ENCODE peak calls at places on chromosomes 2 and 18, in six cellular contexts. One of them, this sample, is unnamed.

GRCh38 chr18:50372743-50373142 is 2.1 kb upstream of the SKA1 start:
- DNase-seq in GM06990: no peak
- DNase-seq in adipocyte: no peak
- DNase-seq in ovary: no peak
- DNase-seq in fibroblast of lung: no peak
- DNase-seq in CD8-positive, alpha-beta T cell: no peak
- DNase-seq in this sample: no peak

GRCh38 chr18:45731706-45732105 is 7.7 kb downstream of the SLC14A1 start:
- DNase-seq in GM06990: no peak
- DNase-seq in adipocyte: no peak
- DNase-seq in ovary: no peak
- DNase-seq in fibroblast of lung: no peak
- DNase-seq in CD8-positive, alpha-beta T cell: no peak
- DNase-seq in this sample: no peak

GRCh38 chr2:168136392-168136977 is 110.9 kb downstream of the STK39 start:
- DNase-seq in GM06990: peak
- DNase-seq in adipocyte: peak
- DNase-seq in ovary: no peak
- DNase-seq in fibroblast of lung: peak
- DNase-seq in CD8-positive, alpha-beta T cell: no peak
- DNase-seq in this sample: no peak

GRCh38 chr2:222688912-222689311 is 17.5 kb downstream of the MOGAT1 start:
- DNase-seq in GM06990: no peak
- DNase-seq in adipocyte: peak
- DNase-seq in ovary: no peak
- DNase-seq in fibroblast of lung: peak
- DNase-seq in CD8-positive, alpha-beta T cell: no peak
- DNase-seq in this sample: no peak

GRCh38 chr2:53202063-53202462 is 565.5 kb upstream of the CHAC2 start:
- DNase-seq in GM06990: no peak
- DNase-seq in adipocyte: peak
- DNase-seq in ovary: no peak
- DNase-seq in fibroblast of lung: peak
- DNase-seq in CD8-positive, alpha-beta T cell: no peak
- DNase-seq in this sample: no peak

GRCh38 chr2:164495491-164496223 is 125.6 kb downstream of the GRB14 start:
- DNase-seq in GM06990: no peak
- DNase-seq in adipocyte: peak
- DNase-seq in ovary: no peak
- DNase-seq in fibroblast of lung: peak
- DNase-seq in CD8-positive, alpha-beta T cell: no peak
- DNase-seq in this sample: no peak

GRCh38 chr2:133148187-133148586 is 420.1 kb downstream of the NCKAP5 start:
- DNase-seq in GM06990: no peak
- DNase-seq in adipocyte: no peak
- DNase-seq in ovary: no peak
- DNase-seq in fibroblast of lung: no peak
- DNase-seq in CD8-positive, alpha-beta T cell: no peak
- DNase-seq in this sample: no peak

GRCh38 chr2:238263204-238264071 is 23.6 kb upstream of the HES6 start:
- DNase-seq in GM06990: no peak
- DNase-seq in adipocyte: peak
- DNase-seq in ovary: peak
- DNase-seq in fibroblast of lung: peak
- DNase-seq in CD8-positive, alpha-beta T cell: peak
- DNase-seq in this sample: peak

GRCh38 chr2:205776139-205776538 is 93.8 kb downstream of the NRP2 start:
- DNase-seq in GM06990: peak
- DNase-seq in adipocyte: peak
- DNase-seq in ovary: no peak
- DNase-seq in fibroblast of lung: no peak
- DNase-seq in CD8-positive, alpha-beta T cell: no peak
- DNase-seq in this sample: no peak

GRCh38 chr2:239348563-239349447 is 52.0 kb downstream of the HDAC4 start:
- DNase-seq in GM06990: no peak
- DNase-seq in adipocyte: no peak
- DNase-seq in ovary: no peak
- DNase-seq in fibroblast of lung: no peak
- DNase-seq in CD8-positive, alpha-beta T cell: no peak
- DNase-seq in this sample: no peak

GRCh38 chr2:27378096-27378808 is 2.3 kb downstream of the ZNF513 start:
- DNase-seq in GM06990: peak
- DNase-seq in adipocyte: no peak
- DNase-seq in ovary: peak
- DNase-seq in fibroblast of lung: no peak
- DNase-seq in CD8-positive, alpha-beta T cell: peak
- DNase-seq in this sample: no peak

GRCh38 chr2:17441055-17441771 is 77.0 kb downstream of the RAD51AP2 start:
- DNase-seq in GM06990: no peak
- DNase-seq in adipocyte: no peak
- DNase-seq in ovary: no peak
- DNase-seq in fibroblast of lung: peak
- DNase-seq in CD8-positive, alpha-beta T cell: no peak
- DNase-seq in this sample: no peak

GRCh38 chr2:234495801-234496441 is 960 bp downstream of the ARL4C start:
- DNase-seq in GM06990: no peak
- DNase-seq in adipocyte: peak
- DNase-seq in ovary: no peak
- DNase-seq in fibroblast of lung: no peak
- DNase-seq in CD8-positive, alpha-beta T cell: peak
- DNase-seq in this sample: no peak

GRCh38 chr2:128281852-128282245 is 36.8 kb downstream of the HS6ST1 start:
- DNase-seq in GM06990: no peak
- DNase-seq in adipocyte: no peak
- DNase-seq in ovary: no peak
- DNase-seq in fibroblast of lung: no peak
- DNase-seq in CD8-positive, alpha-beta T cell: no peak
- DNase-seq in this sample: no peak

GRCh38 chr2:50476174-50476573 is 555.8 kb downstream of the NRXN1 start:
- DNase-seq in GM06990: no peak
- DNase-seq in adipocyte: no peak
- DNase-seq in ovary: no peak
- DNase-seq in fibroblast of lung: no peak
- DNase-seq in CD8-positive, alpha-beta T cell: no peak
- DNase-seq in this sample: no peak

GRCh38 chr2:12824771-12825363 is 108.1 kb downstream of the TRIB2 start:
- DNase-seq in GM06990: no peak
- DNase-seq in adipocyte: no peak
- DNase-seq in ovary: no peak
- DNase-seq in fibroblast of lung: peak
- DNase-seq in CD8-positive, alpha-beta T cell: no peak
- DNase-seq in this sample: no peak

GRCh38 chr18:59547691-59548182 is 149.5 kb downstream of the CCBE1 start:
- DNase-seq in GM06990: no peak
- DNase-seq in adipocyte: no peak
- DNase-seq in ovary: no peak
- DNase-seq in fibroblast of lung: peak
- DNase-seq in CD8-positive, alpha-beta T cell: no peak
- DNase-seq in this sample: no peak

GRCh38 chr18:36737321-36737720 is 91.5 kb downstream of the TPGS2 start:
- DNase-seq in GM06990: no peak
- DNase-seq in adipocyte: no peak
- DNase-seq in ovary: no peak
- DNase-seq in fibroblast of lung: no peak
- DNase-seq in CD8-positive, alpha-beta T cell: no peak
- DNase-seq in this sample: no peak

GRCh38 chr2:21819475-21819874 is 695.7 kb downstream of the TDRD15 start:
- DNase-seq in GM06990: no peak
- DNase-seq in adipocyte: no peak
- DNase-seq in ovary: no peak
- DNase-seq in fibroblast of lung: no peak
- DNase-seq in CD8-positive, alpha-beta T cell: no peak
- DNase-seq in this sample: no peak

GRCh38 chr2:4763009-4763408 is 929.2 kb upstream of the SOX11 start:
- DNase-seq in GM06990: no peak
- DNase-seq in adipocyte: no peak
- DNase-seq in ovary: no peak
- DNase-seq in fibroblast of lung: no peak
- DNase-seq in CD8-positive, alpha-beta T cell: no peak
- DNase-seq in this sample: no peak

GRCh38 chr2:149924028-149924427 is 336.5 kb upstream of the MMADHC start:
- DNase-seq in GM06990: no peak
- DNase-seq in adipocyte: no peak
- DNase-seq in ovary: no peak
- DNase-seq in fibroblast of lung: peak
- DNase-seq in CD8-positive, alpha-beta T cell: no peak
- DNase-seq in this sample: no peak

GRCh38 chr2:235027558-235028214 is 75.9 kb downstream of the SH3BP4 start:
- DNase-seq in GM06990: no peak
- DNase-seq in adipocyte: peak
- DNase-seq in ovary: no peak
- DNase-seq in fibroblast of lung: peak
- DNase-seq in CD8-positive, alpha-beta T cell: no peak
- DNase-seq in this sample: no peak

GRCh38 chr2:138787053-138787666 is 7.0 kb upstream of the NXPH2 start:
- DNase-seq in GM06990: peak
- DNase-seq in adipocyte: peak
- DNase-seq in ovary: no peak
- DNase-seq in fibroblast of lung: peak
- DNase-seq in CD8-positive, alpha-beta T cell: no peak
- DNase-seq in this sample: no peak

GRCh38 chr2:219426534-219427136 is 8.0 kb upstream of the SPEG start:
- DNase-seq in GM06990: no peak
- DNase-seq in adipocyte: no peak
- DNase-seq in ovary: no peak
- DNase-seq in fibroblast of lung: no peak
- DNase-seq in CD8-positive, alpha-beta T cell: no peak
- DNase-seq in this sample: no peak

GRCh38 chr2:21920721-21921120 is 797.0 kb downstream of the TDRD15 start:
- DNase-seq in GM06990: no peak
- DNase-seq in adipocyte: no peak
- DNase-seq in ovary: no peak
- DNase-seq in fibroblast of lung: no peak
- DNase-seq in CD8-positive, alpha-beta T cell: no peak
- DNase-seq in this sample: no peak

GRCh38 chr2:197008229-197008628 is 81.7 kb upstream of the PGAP1 start:
- DNase-seq in GM06990: no peak
- DNase-seq in adipocyte: peak
- DNase-seq in ovary: no peak
- DNase-seq in fibroblast of lung: peak
- DNase-seq in CD8-positive, alpha-beta T cell: no peak
- DNase-seq in this sample: no peak

GRCh38 chr2:74253937-74254336 is 55.5 kb downstream of the MTHFD2 start:
- DNase-seq in GM06990: no peak
- DNase-seq in adipocyte: no peak
- DNase-seq in ovary: no peak
- DNase-seq in fibroblast of lung: peak
- DNase-seq in CD8-positive, alpha-beta T cell: no peak
- DNase-seq in this sample: no peak

GRCh38 chr2:70974592-70974991 is 3.8 kb upstream of the ANKRD53 start:
- DNase-seq in GM06990: no peak
- DNase-seq in adipocyte: no peak
- DNase-seq in ovary: no peak
- DNase-seq in fibroblast of lung: no peak
- DNase-seq in CD8-positive, alpha-beta T cell: no peak
- DNase-seq in this sample: no peak

GRCh38 chr2:32591669-32592463 is 36.0 kb upstream of the TTC27 start:
- DNase-seq in GM06990: no peak
- DNase-seq in adipocyte: no peak
- DNase-seq in ovary: no peak
- DNase-seq in fibroblast of lung: peak
- DNase-seq in CD8-positive, alpha-beta T cell: no peak
- DNase-seq in this sample: no peak

GRCh38 chr2:191847764-191848163 is 876 bp upstream of the CAVIN2 start:
- DNase-seq in GM06990: no peak
- DNase-seq in adipocyte: no peak
- DNase-seq in ovary: no peak
- DNase-seq in fibroblast of lung: no peak
- DNase-seq in CD8-positive, alpha-beta T cell: no peak
- DNase-seq in this sample: no peak

GRCh38 chr2:191846787-191847620 is at the start of gene CAVIN2:
- DNase-seq in GM06990: peak
- DNase-seq in adipocyte: peak
- DNase-seq in ovary: peak
- DNase-seq in fibroblast of lung: peak
- DNase-seq in CD8-positive, alpha-beta T cell: no peak
- DNase-seq in this sample: no peak

GRCh38 chr2:191845248-191845715 is 1.6 kb downstream of the CAVIN2 start:
- DNase-seq in GM06990: no peak
- DNase-seq in adipocyte: peak
- DNase-seq in ovary: peak
- DNase-seq in fibroblast of lung: no peak
- DNase-seq in CD8-positive, alpha-beta T cell: no peak
- DNase-seq in this sample: no peak

GRCh38 chr2:191844706-191845105 is 2.2 kb downstream of the CAVIN2 start:
- DNase-seq in GM06990: no peak
- DNase-seq in adipocyte: no peak
- DNase-seq in ovary: no peak
- DNase-seq in fibroblast of lung: no peak
- DNase-seq in CD8-positive, alpha-beta T cell: no peak
- DNase-seq in this sample: no peak

GRCh38 chr2:191845876-191846786 is 757 bp downstream of the CAVIN2 start:
- DNase-seq in GM06990: peak
- DNase-seq in adipocyte: no peak
- DNase-seq in ovary: peak
- DNase-seq in fibroblast of lung: no peak
- DNase-seq in CD8-positive, alpha-beta T cell: no peak
- DNase-seq in this sample: no peak
- H3K4me3 ChIP-seq in GM06990: no peak
- H3K4me3 ChIP-seq in adipocyte: peak
- H3K4me3 ChIP-seq in ovary: peak
- H3K4me3 ChIP-seq in fibroblast of lung: peak
- H3K4me3 ChIP-seq in CD8-positive, alpha-beta T cell: no peak
- H3K4me3 ChIP-seq in this sample: no peak

DNA sequence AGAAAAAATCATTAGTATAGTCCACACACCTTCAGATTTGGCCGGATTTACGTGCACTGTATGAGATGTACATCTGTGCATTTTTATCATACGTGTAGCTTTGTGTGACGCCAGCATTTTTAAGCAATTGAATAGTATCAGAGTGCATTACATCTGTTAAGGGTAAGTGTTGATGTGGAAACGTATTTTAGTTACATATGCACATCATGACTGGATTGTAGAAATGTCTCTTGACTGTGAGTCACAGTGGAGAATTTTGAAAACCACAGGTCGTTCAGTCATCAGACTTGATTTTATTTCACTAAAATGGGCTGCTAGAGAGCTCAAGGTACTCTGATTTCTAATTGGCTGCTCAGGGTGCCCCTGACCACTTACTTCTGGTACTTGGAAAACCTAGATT is 5.4 kb upstream of the GPBAR1 start:
- DNase-seq in GM06990: no peak
- DNase-seq in adipocyte: no peak
- DNase-seq in ovary: no peak
- DNase-seq in fibroblast of lung: peak
- DNase-seq in CD8-positive, alpha-beta T cell: no peak
- DNase-seq in this sample: no peak
- H3K4me3 ChIP-seq in GM06990: no peak
- H3K4me3 ChIP-seq in adipocyte: no peak
- H3K4me3 ChIP-seq in ovary: no peak
- H3K4me3 ChIP-seq in fibroblast of lung: no peak
- H3K4me3 ChIP-seq in CD8-positive, alpha-beta T cell: no peak
- H3K4me3 ChIP-seq in this sample: no peak

GRCh38 chr2:224523626-224524577 is 61.3 kb downstream of the CUL3 start:
- DNase-seq in GM06990: no peak
- DNase-seq in adipocyte: no peak
- DNase-seq in ovary: no peak
- DNase-seq in fibroblast of lung: peak
- DNase-seq in CD8-positive, alpha-beta T cell: no peak
- DNase-seq in this sample: no peak
- H3K4me3 ChIP-seq in GM06990: peak
- H3K4me3 ChIP-seq in adipocyte: no peak
- H3K4me3 ChIP-seq in ovary: no peak
- H3K4me3 ChIP-seq in fibroblast of lung: no peak
- H3K4me3 ChIP-seq in CD8-positive, alpha-beta T cell: no peak
- H3K4me3 ChIP-seq in this sample: peak

GRCh38 chr2:121193185-121193584 is 91.8 kb downstream of the TFCP2L1 start:
- DNase-seq in GM06990: no peak
- DNase-seq in adipocyte: no peak
- DNase-seq in ovary: no peak
- DNase-seq in fibroblast of lung: no peak
- DNase-seq in CD8-positive, alpha-beta T cell: no peak
- DNase-seq in this sample: no peak
- H3K4me3 ChIP-seq in GM06990: no peak
- H3K4me3 ChIP-seq in adipocyte: no peak
- H3K4me3 ChIP-seq in ovary: no peak
- H3K4me3 ChIP-seq in fibroblast of lung: no peak
- H3K4me3 ChIP-seq in CD8-positive, alpha-beta T cell: no peak
- H3K4me3 ChIP-seq in this sample: no peak